ENCODE peak calls at places on chromosomes 3 and 15, in nine cellular contexts. One of them, this sample, is unnamed.

GRCh38 chr3:33430571-33430970 is 9.6 kb downstream of the UBP1 start:
- DNase-seq in fibroblast of pulmonary artery: no peak
- DNase-seq in WERI-Rb-1: no peak
- DNase-seq in GM12864: no peak
- DNase-seq in body of pancreas: no peak
- DNase-seq in tibial nerve: no peak
- DNase-seq in AG04449: no peak
- DNase-seq in endothelial cell of umbilical vein: no peak
- DNase-seq in upper lobe of left lung: no peak
- DNase-seq in this sample: no peak

GRCh38 chr3:133054572-133054971 is 16.4 kb downstream of the TMEM108 start:
- DNase-seq in tibial nerve: no peak
- DNase-seq in WERI-Rb-1: no peak
- DNase-seq in AG04449: no peak
- DNase-seq in GM12864: no peak
- DNase-seq in endothelial cell of umbilical vein: no peak
- DNase-seq in upper lobe of left lung: no peak
- DNase-seq in fibroblast of pulmonary artery: no peak
- DNase-seq in body of pancreas: no peak
- DNase-seq in this sample: no peak

GRCh38 chr15:40244961-40245523 is 6.2 kb downstream of the PAK6 start:
- DNase-seq in GM12864: no peak
- DNase-seq in tibial nerve: no peak
- DNase-seq in fibroblast of pulmonary artery: no peak
- DNase-seq in WERI-Rb-1: peak
- DNase-seq in endothelial cell of umbilical vein: no peak
- DNase-seq in body of pancreas: peak
- DNase-seq in AG04449: no peak
- DNase-seq in upper lobe of left lung: peak
- DNase-seq in this sample: no peak

GRCh38 chr3:187013080-187013838 is 82.9 kb downstream of the ST6GAL1 start:
- DNase-seq in GM12864: no peak
- DNase-seq in AG04449: peak
- DNase-seq in body of pancreas: no peak
- DNase-seq in WERI-Rb-1: no peak
- DNase-seq in endothelial cell of umbilical vein: peak
- DNase-seq in tibial nerve: no peak
- DNase-seq in fibroblast of pulmonary artery: peak
- DNase-seq in upper lobe of left lung: peak
- DNase-seq in this sample: peak

GRCh38 chr15:28992340-28992864 is 106.6 kb downstream of the APBA2 start:
- DNase-seq in body of pancreas: no peak
- DNase-seq in AG04449: no peak
- DNase-seq in fibroblast of pulmonary artery: no peak
- DNase-seq in endothelial cell of umbilical vein: no peak
- DNase-seq in WERI-Rb-1: no peak
- DNase-seq in upper lobe of left lung: no peak
- DNase-seq in tibial nerve: no peak
- DNase-seq in GM12864: no peak
- DNase-seq in this sample: no peak

GRCh38 chr3:11634081-11634635 is 9.6 kb downstream of the VGLL4 start:
- DNase-seq in tibial nerve: no peak
- DNase-seq in GM12864: no peak
- DNase-seq in body of pancreas: no peak
- DNase-seq in fibroblast of pulmonary artery: no peak
- DNase-seq in AG04449: no peak
- DNase-seq in upper lobe of left lung: peak
- DNase-seq in endothelial cell of umbilical vein: peak
- DNase-seq in WERI-Rb-1: no peak
- DNase-seq in this sample: no peak

GRCh38 chr3:59127071-59127470 is 77.2 kb upstream of the CFAP20DC start:
- DNase-seq in WERI-Rb-1: no peak
- DNase-seq in AG04449: peak
- DNase-seq in endothelial cell of umbilical vein: no peak
- DNase-seq in body of pancreas: no peak
- DNase-seq in upper lobe of left lung: no peak
- DNase-seq in fibroblast of pulmonary artery: peak
- DNase-seq in GM12864: no peak
- DNase-seq in tibial nerve: no peak
- DNase-seq in this sample: peak

GRCh38 chr3:80688814-80689213 is 921.0 kb upstream of the ROBO1 start:
- DNase-seq in body of pancreas: peak
- DNase-seq in tibial nerve: no peak
- DNase-seq in GM12864: no peak
- DNase-seq in fibroblast of pulmonary artery: peak
- DNase-seq in AG04449: no peak
- DNase-seq in WERI-Rb-1: no peak
- DNase-seq in endothelial cell of umbilical vein: peak
- DNase-seq in upper lobe of left lung: no peak
- DNase-seq in this sample: peak

GRCh38 chr3:118487734-118488133 is 546.9 kb downstream of the IGSF11 start:
- DNase-seq in GM12864: no peak
- DNase-seq in AG04449: no peak
- DNase-seq in WERI-Rb-1: no peak
- DNase-seq in body of pancreas: no peak
- DNase-seq in upper lobe of left lung: no peak
- DNase-seq in endothelial cell of umbilical vein: no peak
- DNase-seq in fibroblast of pulmonary artery: no peak
- DNase-seq in tibial nerve: no peak
- DNase-seq in this sample: no peak

GRCh38 chr3:22939349-22939748 is 263.8 kb upstream of the UBE2E2 start:
- DNase-seq in WERI-Rb-1: no peak
- DNase-seq in fibroblast of pulmonary artery: peak
- DNase-seq in endothelial cell of umbilical vein: no peak
- DNase-seq in AG04449: no peak
- DNase-seq in tibial nerve: no peak
- DNase-seq in body of pancreas: no peak
- DNase-seq in GM12864: no peak
- DNase-seq in upper lobe of left lung: no peak
- DNase-seq in this sample: peak

GRCh38 chr3:14485981-14486380 is 54.2 kb downstream of the GRIP2 start:
- DNase-seq in body of pancreas: no peak
- DNase-seq in AG04449: no peak
- DNase-seq in fibroblast of pulmonary artery: no peak
- DNase-seq in WERI-Rb-1: no peak
- DNase-seq in upper lobe of left lung: no peak
- DNase-seq in tibial nerve: no peak
- DNase-seq in GM12864: no peak
- DNase-seq in endothelial cell of umbilical vein: no peak
- DNase-seq in this sample: no peak

GRCh38 chr15:59170295-59170881 is 36.3 kb upstream of the LDHAL6B start:
- DNase-seq in fibroblast of pulmonary artery: peak
- DNase-seq in body of pancreas: peak
- DNase-seq in WERI-Rb-1: no peak
- DNase-seq in tibial nerve: peak
- DNase-seq in GM12864: no peak
- DNase-seq in endothelial cell of umbilical vein: peak
- DNase-seq in AG04449: no peak
- DNase-seq in upper lobe of left lung: peak
- DNase-seq in this sample: peak

GRCh38 chr3:141407043-141407442 is 38.7 kb downstream of the ZBTB38 start:
- DNase-seq in upper lobe of left lung: peak
- DNase-seq in WERI-Rb-1: no peak
- DNase-seq in AG04449: peak
- DNase-seq in GM12864: no peak
- DNase-seq in tibial nerve: peak
- DNase-seq in fibroblast of pulmonary artery: peak
- DNase-seq in body of pancreas: peak
- DNase-seq in endothelial cell of umbilical vein: no peak
- DNase-seq in this sample: peak

GRCh38 chr15:40872791-40873526 is 1.1 kb downstream of the RHOV start:
- DNase-seq in body of pancreas: no peak
- DNase-seq in fibroblast of pulmonary artery: no peak
- DNase-seq in endothelial cell of umbilical vein: no peak
- DNase-seq in GM12864: no peak
- DNase-seq in AG04449: no peak
- DNase-seq in upper lobe of left lung: no peak
- DNase-seq in WERI-Rb-1: no peak
- DNase-seq in tibial nerve: no peak
- DNase-seq in this sample: no peak

GRCh38 chr3:64354221-64354620 is 129.0 kb upstream of the PRICKLE2 start:
- DNase-seq in body of pancreas: no peak
- DNase-seq in endothelial cell of umbilical vein: no peak
- DNase-seq in upper lobe of left lung: no peak
- DNase-seq in AG04449: no peak
- DNase-seq in fibroblast of pulmonary artery: no peak
- DNase-seq in WERI-Rb-1: no peak
- DNase-seq in GM12864: no peak
- DNase-seq in tibial nerve: no peak
- DNase-seq in this sample: no peak

DNA sequence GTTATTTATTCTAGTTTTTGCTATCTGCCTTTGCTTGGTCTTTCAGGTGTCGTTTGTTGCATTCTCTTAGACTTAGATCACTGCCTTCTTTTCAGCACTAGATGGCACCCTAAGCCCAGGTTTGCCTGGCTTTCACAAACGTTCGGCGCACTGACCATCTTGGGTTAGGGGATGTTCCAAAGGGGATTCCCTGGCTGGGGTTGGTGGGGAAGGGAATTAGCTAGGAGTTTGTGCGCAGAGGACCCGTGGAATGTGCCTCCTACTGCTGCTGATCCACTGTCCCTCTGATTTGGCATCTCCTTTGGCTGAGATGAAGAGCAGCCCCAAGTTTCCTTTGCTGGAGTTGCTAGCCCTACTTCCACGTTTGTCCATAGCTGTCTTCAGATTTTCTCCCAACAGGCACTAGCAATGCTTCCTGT is 33.9 kb downstream of the PFN2 start:
- DNase-seq in WERI-Rb-1: peak
- DNase-seq in body of pancreas: peak
- DNase-seq in fibroblast of pulmonary artery: peak
- DNase-seq in GM12864: peak
- DNase-seq in upper lobe of left lung: peak
- DNase-seq in endothelial cell of umbilical vein: peak
- DNase-seq in tibial nerve: peak
- DNase-seq in AG04449: no peak
- DNase-seq in this sample: peak
- TF ChIP-seq CTCF in WERI-Rb-1: peak
- TF ChIP-seq CTCF in body of pancreas: peak
- TF ChIP-seq CTCF in fibroblast of pulmonary artery: peak
- TF ChIP-seq CTCF in GM12864: peak
- TF ChIP-seq CTCF in upper lobe of left lung: peak
- TF ChIP-seq CTCF in endothelial cell of umbilical vein: peak
- TF ChIP-seq CTCF in tibial nerve: peak
- TF ChIP-seq CTCF in AG04449: peak
- TF ChIP-seq CTCF in this sample: peak

DNA sequence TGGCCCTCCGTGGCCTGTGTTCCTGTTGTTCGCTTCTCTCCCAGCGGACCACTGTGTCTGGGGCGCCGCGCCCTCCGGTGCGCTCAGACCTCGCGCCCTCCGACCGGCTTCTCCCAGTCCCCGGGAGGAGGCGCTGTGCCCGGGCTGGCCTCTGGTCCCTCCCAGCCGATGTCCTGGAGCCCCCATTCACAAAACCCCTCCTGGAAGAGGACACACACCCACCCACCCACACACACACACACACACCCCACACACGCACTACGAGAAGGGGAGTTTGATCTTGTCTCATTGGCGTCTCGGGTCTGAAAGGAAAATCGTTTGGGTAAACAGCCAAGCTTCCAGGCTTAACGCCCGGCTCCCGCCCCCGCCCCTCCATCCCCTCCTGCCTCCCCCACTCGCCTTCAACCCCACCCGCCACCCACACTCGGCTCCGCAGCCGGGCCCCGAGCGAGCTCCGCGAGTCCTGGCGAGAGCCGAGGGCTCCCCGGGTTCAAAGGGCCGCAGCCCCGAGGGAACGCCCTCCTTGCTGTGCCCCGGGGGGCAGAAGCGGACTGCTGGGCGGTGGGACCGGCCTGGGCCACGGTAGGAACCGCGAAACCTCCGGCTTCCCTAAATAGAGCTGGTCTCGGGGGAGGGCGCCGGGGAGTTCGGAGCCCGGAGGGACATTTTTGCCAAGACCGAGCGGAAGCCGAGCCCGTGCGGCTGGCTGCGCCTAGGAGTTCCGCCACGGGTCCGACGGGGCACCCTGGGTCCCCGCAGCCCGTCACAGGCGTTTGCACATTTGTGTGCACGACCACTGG is 23.6 kb downstream of the NR2F2 start:
- DNase-seq in body of pancreas: no peak
- DNase-seq in WERI-Rb-1: no peak
- DNase-seq in fibroblast of pulmonary artery: peak
- DNase-seq in GM12864: no peak
- DNase-seq in tibial nerve: no peak
- DNase-seq in upper lobe of left lung: no peak
- DNase-seq in endothelial cell of umbilical vein: peak
- DNase-seq in AG04449: no peak
- DNase-seq in this sample: peak
- H3K4me3 ChIP-seq in body of pancreas: no peak
- H3K4me3 ChIP-seq in WERI-Rb-1: no peak
- H3K4me3 ChIP-seq in fibroblast of pulmonary artery: peak
- H3K4me3 ChIP-seq in GM12864: no peak
- H3K4me3 ChIP-seq in tibial nerve: peak
- H3K4me3 ChIP-seq in upper lobe of left lung: peak
- H3K4me3 ChIP-seq in endothelial cell of umbilical vein: peak
- H3K4me3 ChIP-seq in AG04449: peak
- H3K4me3 ChIP-seq in this sample: peak

GRCh38 chr3:127857270-127857801 is 35.0 kb upstream of the MGLL start:
- DNase-seq in body of pancreas: no peak
- DNase-seq in upper lobe of left lung: no peak
- DNase-seq in GM12864: no peak
- DNase-seq in tibial nerve: no peak
- DNase-seq in endothelial cell of umbilical vein: no peak
- DNase-seq in fibroblast of pulmonary artery: peak
- DNase-seq in AG04449: no peak
- DNase-seq in WERI-Rb-1: no peak
- DNase-seq in this sample: peak
- TF ChIP-seq CTCF in body of pancreas: no peak
- TF ChIP-seq CTCF in upper lobe of left lung: no peak
- TF ChIP-seq CTCF in GM12864: peak
- TF ChIP-seq CTCF in tibial nerve: no peak
- TF ChIP-seq CTCF in endothelial cell of umbilical vein: no peak
- TF ChIP-seq CTCF in fibroblast of pulmonary artery: no peak
- TF ChIP-seq CTCF in AG04449: peak
- TF ChIP-seq CTCF in WERI-Rb-1: peak
- TF ChIP-seq CTCF in this sample: peak

GRCh38 chr3:120284702-120285507 is at the start of gene GPR156:
- DNase-seq in endothelial cell of umbilical vein: no peak
- DNase-seq in AG04449: no peak
- DNase-seq in GM12864: no peak
- DNase-seq in upper lobe of left lung: no peak
- DNase-seq in tibial nerve: no peak
- DNase-seq in body of pancreas: no peak
- DNase-seq in fibroblast of pulmonary artery: peak
- DNase-seq in WERI-Rb-1: no peak
- DNase-seq in this sample: no peak
- H3K4me3 ChIP-seq in endothelial cell of umbilical vein: peak
- H3K4me3 ChIP-seq in AG04449: peak
- H3K4me3 ChIP-seq in GM12864: no peak
- H3K4me3 ChIP-seq in upper lobe of left lung: peak
- H3K4me3 ChIP-seq in tibial nerve: peak
- H3K4me3 ChIP-seq in body of pancreas: no peak
- H3K4me3 ChIP-seq in fibroblast of pulmonary artery: peak
- H3K4me3 ChIP-seq in WERI-Rb-1: no peak
- H3K4me3 ChIP-seq in this sample: peak

This sample was measured in fibroblast of villous mesenchyme.